ENCODE peak calls at places on chromosomes 12 and 14, in four cellular contexts. C is left ventricle myocardium superior, E is foreskin fibroblast, W is cerebellar cortex. M is an unnamed sample.

GRCh38 chr14:70338550-70338949 is 20.9 kb downstream of the COX16 start:
- DNase-seq in W (no peak), E (no peak), C (no peak), M (no peak)

GRCh38 chr12:67141405-67142018 is 127.6 kb upstream of the CAND1 start:
- DNase-seq in E (no peak), C (no peak), W (no peak), M (no peak)

GRCh38 chr12:1073652-1074051 is 82.6 kb downstream of the ERC1 start:
- DNase-seq in E (peak; percentile 12), W (no peak), C (no peak), M (no peak)

GRCh38 chr14:68148276-68148675 is 328.7 kb downstream of the RAD51B start:
- DNase-seq in E (peak; percentile 78), C (no peak), W (no peak), M (no peak)

GRCh38 chr12:123150273-123150803 is 552 bp downstream of the PITPNM2 start:
- DNase-seq in W (no peak), C (peak; percentile 73), E (no peak), M (peak; percentile 33)

GRCh38 chr12:117330441-117331113 is 30.8 kb downstream of the NOS1 start:
- DNase-seq in C (no peak), E (no peak), W (no peak), M (no peak)

GRCh38 chr12:46332260-46332659 is 40.3 kb downstream of the SLC38A2 start:
- DNase-seq in C (no peak), E (peak; percentile 36), W (no peak), M (no peak)

GRCh38 chr12:123602651-123603195 is 824 bp downstream of the DDX55 start:
- DNase-seq in W (no peak), C (no peak), E (no peak), M (no peak)

GRCh38 chr14:92164958-92165357 is 43.2 kb downstream of the CPSF2 start:
- DNase-seq in W (no peak), C (no peak), E (no peak), M (no peak)

GRCh38 chr14:103188691-103189480 is 65.6 kb downstream of the TNFAIP2 start:
- DNase-seq in C (peak; percentile 70), W (no peak), E (no peak), M (peak; percentile 30)

GRCh38 chr12:9702239-9702638 is 30.7 kb downstream of the CLECL1 start:
- DNase-seq in C (no peak), E (no peak), W (no peak), M (no peak)

GRCh38 chr12:51941011-51941561 is 10.4 kb upstream of the ACVR1B start:
- DNase-seq in W (no peak), E (peak; percentile 20), C (no peak), M (peak; percentile 82)

GRCh38 chr12:2094597-2094996 is 41.8 kb downstream of the CACNA1C start:
- DNase-seq in W (no peak), E (peak; percentile 16), C (no peak), M (no peak)

GRCh38 chr12:107641154-107641553 is 44.4 kb upstream of the PWP1 start:
- DNase-seq in E (no peak), W (no peak), C (no peak), M (no peak)

GRCh38 chr14:75013290-75013689 is 10.6 kb downstream of the EIF2B2 start:
- DNase-seq in E (no peak), C (peak; percentile 54), W (no peak), M (no peak)

GRCh38 chr12:49557917-49558215 is 10.1 kb downstream of the MCRS1 start:
- DNase-seq in C (no peak), E (no peak), W (no peak), M (no peak)

GRCh38 chr12:100229036-100229635 is 28.5 kb downstream of the ACTR6 start:
- DNase-seq in C (no peak), W (peak; percentile 10), E (no peak), M (peak; percentile 42)

GRCh38 chr12:108234155-108234554 is 105.0 kb downstream of the CMKLR1 start:
- DNase-seq in W (no peak), E (no peak), C (peak; percentile 30), M (peak; percentile 17)

GRCh38 chr14:102929349-102930137 is 7.1 kb downstream of the AMN start:
- DNase-seq in W (no peak), E (no peak), C (peak; percentile 30), M (no peak)

GRCh38 chr12:54641554-54641953 is 6.6 kb downstream of the DCD start:
- DNase-seq in E (no peak), W (no peak), C (no peak), M (no peak)

GRCh38 chr14:102560436-102561261 is 31.8 kb upstream of the RCOR1 start:
- DNase-seq in W (no peak), C (no peak), E (no peak), M (no peak)

GRCh38 chr14:101835166-101835557 is 73.7 kb downstream of the PPP2R5C start:
- DNase-seq in C (no peak), E (no peak), W (no peak), M (no peak)

GRCh38 chr12:15601210-15601800 is 187.9 kb downstream of the EPS8 start:
- DNase-seq in C (no peak), E (peak; percentile 92), W (no peak), M (no peak)

GRCh38 chr12:57226588-57227314 is 2.8 kb upstream of the SHMT2 start:
- DNase-seq in W (no peak), E (no peak), C (no peak), M (no peak)

GRCh38 chr12:92753976-92754885 is 51.4 kb downstream of the PLEKHG7 start:
- DNase-seq in E (no peak), C (no peak), W (no peak), M (no peak)

GRCh38 chr14:34548472-34548981 is 9.0 kb upstream of the EAPP start:
- DNase-seq in E (no peak), C (no peak), W (no peak), M (no peak)

GRCh38 chr12:47828008-47828966 is 8.6 kb upstream of the HDAC7 start:
- DNase-seq in W (no peak), C (peak; percentile 72), E (no peak), M (no peak)

GRCh38 chr12:131912526-131913274 is 16.4 kb upstream of the PUS1 start:
- DNase-seq in C (peak; percentile 95), W (peak; percentile 62), E (peak; percentile 83), M (peak; percentile 91)

GRCh38 chr14:26687438-26687837 is 89.6 kb upstream of the NOVA1 start:
- DNase-seq in E (no peak), C (no peak), W (no peak), M (no peak)